ENCODE peak calls at places on chromosomes 12 and 14, in five cellular contexts. One of them, this sample, is unnamed.

GRCh38 chr12:127260531-127260930 is 1006.4 kb upstream of the TMEM132C start:
- DNase-seq in K562: no peak
- DNase-seq in HCT116: no peak
- DNase-seq in stomach: no peak
- DNase-seq in sigmoid colon: no peak
- DNase-seq in this sample: no peak

GRCh38 chr12:54428050-54429013 is 9.3 kb upstream of the ITGA5 start:
- DNase-seq in K562: peak
- DNase-seq in HCT116: no peak
- DNase-seq in stomach: no peak
- DNase-seq in sigmoid colon: peak
- DNase-seq in this sample: no peak

GRCh38 chr12:94150483-94151225 is 2.3 kb downstream of the PLXNC1 start:
- DNase-seq in K562: no peak
- DNase-seq in HCT116: no peak
- DNase-seq in stomach: peak
- DNase-seq in sigmoid colon: no peak
- DNase-seq in this sample: peak

GRCh38 chr12:94863286-94863685 is 140.2 kb downstream of the NDUFA12 start:
- DNase-seq in K562: no peak
- DNase-seq in HCT116: no peak
- DNase-seq in stomach: no peak
- DNase-seq in sigmoid colon: no peak
- DNase-seq in this sample: no peak

GRCh38 chr12:130706311-130706710 is 9.8 kb downstream of the RIMBP2 start:
- DNase-seq in K562: no peak
- DNase-seq in HCT116: no peak
- DNase-seq in stomach: peak
- DNase-seq in sigmoid colon: no peak
- DNase-seq in this sample: no peak

GRCh38 chr14:34770901-34771300 is 56.5 kb upstream of the CFL2 start:
- DNase-seq in K562: no peak
- DNase-seq in HCT116: no peak
- DNase-seq in stomach: no peak
- DNase-seq in sigmoid colon: no peak
- DNase-seq in this sample: no peak

GRCh38 chr12:30769802-30770201 is 15.1 kb upstream of the CAPRIN2 start:
- DNase-seq in K562: no peak
- DNase-seq in HCT116: no peak
- DNase-seq in stomach: no peak
- DNase-seq in sigmoid colon: no peak
- DNase-seq in this sample: no peak

GRCh38 chr12:21891763-21892217 is 49.4 kb downstream of the ABCC9 start:
- DNase-seq in K562: no peak
- DNase-seq in HCT116: no peak
- DNase-seq in stomach: no peak
- DNase-seq in sigmoid colon: peak
- DNase-seq in this sample: no peak

GRCh38 chr14:24366664-24367505 is 1.1 kb upstream of the NFATC4 start:
- DNase-seq in K562: peak
- DNase-seq in HCT116: peak
- DNase-seq in stomach: peak
- DNase-seq in sigmoid colon: peak
- DNase-seq in this sample: peak

GRCh38 chr14:87805315-87805723 is 187.7 kb downstream of the GALC start:
- DNase-seq in K562: peak
- DNase-seq in HCT116: no peak
- DNase-seq in stomach: peak
- DNase-seq in sigmoid colon: no peak
- DNase-seq in this sample: peak

GRCh38 chr12:123271182-123271491 is 519 bp downstream of the CDK2AP1 start:
- DNase-seq in K562: peak
- DNase-seq in HCT116: no peak
- DNase-seq in stomach: peak
- DNase-seq in sigmoid colon: peak
- DNase-seq in this sample: peak
- TF ChIP-seq POLR2A in K562: no peak
- TF ChIP-seq POLR2A in HCT116: no peak
- TF ChIP-seq POLR2A in stomach: no peak
- TF ChIP-seq POLR2A in sigmoid colon: no peak
- TF ChIP-seq POLR2A in this sample: no peak

DNA sequence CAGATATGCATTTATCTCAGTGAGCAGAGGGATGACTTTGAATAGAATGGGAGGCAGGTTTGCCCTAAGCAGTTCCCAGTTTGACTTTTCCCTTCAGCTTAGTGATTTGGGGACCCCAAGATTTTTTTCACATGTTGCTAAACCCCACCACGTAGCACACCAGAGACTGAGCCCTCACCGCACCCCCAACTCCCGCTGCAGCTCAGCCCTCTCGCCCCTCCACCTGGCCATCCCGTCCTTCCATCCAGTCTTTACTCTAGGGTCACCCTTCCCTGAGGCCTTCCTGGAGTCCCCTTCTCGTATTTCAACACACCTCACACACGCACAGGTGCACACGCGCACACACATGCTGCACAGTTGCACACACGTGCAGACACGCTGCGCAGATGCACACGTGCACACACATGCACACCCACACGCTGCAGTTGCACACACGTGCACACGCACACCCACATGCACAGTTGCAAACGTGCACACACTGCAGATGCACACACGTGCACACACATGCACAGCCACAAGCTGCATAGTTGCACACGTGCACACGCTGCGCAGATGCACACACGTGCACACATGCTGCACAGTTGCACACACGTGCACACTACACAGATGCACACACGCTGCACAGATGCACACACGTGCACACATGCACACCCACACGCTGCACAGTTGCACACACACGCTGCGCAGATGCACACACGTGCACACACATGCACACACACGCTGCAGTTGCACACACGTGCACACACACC is 30.0 kb downstream of the HSP90AA1 start:
- DNase-seq in K562: no peak
- DNase-seq in HCT116: no peak
- DNase-seq in stomach: no peak
- DNase-seq in sigmoid colon: no peak
- DNase-seq in this sample: no peak
- TF ChIP-seq POLR2AphosphoS5 in K562: no peak
- TF ChIP-seq POLR2AphosphoS5 in HCT116: no peak
- TF ChIP-seq POLR2AphosphoS5 in stomach: no peak
- TF ChIP-seq POLR2AphosphoS5 in sigmoid colon: no peak
- TF ChIP-seq POLR2AphosphoS5 in this sample: no peak

DNA sequence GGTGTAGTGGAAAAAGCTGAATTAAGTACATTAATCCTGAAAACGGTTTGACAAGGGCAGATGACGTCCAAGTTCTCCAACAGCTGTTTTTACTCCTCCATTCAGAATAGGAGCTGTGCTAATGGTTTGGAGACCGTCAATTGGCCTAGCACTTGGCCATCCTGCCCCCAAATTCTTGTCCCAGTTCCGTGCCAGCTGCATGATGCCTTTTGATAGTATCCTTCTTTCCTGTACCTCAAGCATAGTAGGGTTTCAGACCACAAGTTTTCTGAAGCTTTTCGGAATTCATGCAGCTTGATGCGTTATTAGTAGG is 560 bp upstream of the LIMA1 start:
- DNase-seq in K562: no peak
- DNase-seq in HCT116: no peak
- DNase-seq in stomach: no peak
- DNase-seq in sigmoid colon: no peak
- DNase-seq in this sample: no peak
- TF ChIP-seq POLR2A in K562: no peak
- TF ChIP-seq POLR2A in HCT116: no peak
- TF ChIP-seq POLR2A in stomach: no peak
- TF ChIP-seq POLR2A in sigmoid colon: no peak
- TF ChIP-seq POLR2A in this sample: no peak

DNA sequence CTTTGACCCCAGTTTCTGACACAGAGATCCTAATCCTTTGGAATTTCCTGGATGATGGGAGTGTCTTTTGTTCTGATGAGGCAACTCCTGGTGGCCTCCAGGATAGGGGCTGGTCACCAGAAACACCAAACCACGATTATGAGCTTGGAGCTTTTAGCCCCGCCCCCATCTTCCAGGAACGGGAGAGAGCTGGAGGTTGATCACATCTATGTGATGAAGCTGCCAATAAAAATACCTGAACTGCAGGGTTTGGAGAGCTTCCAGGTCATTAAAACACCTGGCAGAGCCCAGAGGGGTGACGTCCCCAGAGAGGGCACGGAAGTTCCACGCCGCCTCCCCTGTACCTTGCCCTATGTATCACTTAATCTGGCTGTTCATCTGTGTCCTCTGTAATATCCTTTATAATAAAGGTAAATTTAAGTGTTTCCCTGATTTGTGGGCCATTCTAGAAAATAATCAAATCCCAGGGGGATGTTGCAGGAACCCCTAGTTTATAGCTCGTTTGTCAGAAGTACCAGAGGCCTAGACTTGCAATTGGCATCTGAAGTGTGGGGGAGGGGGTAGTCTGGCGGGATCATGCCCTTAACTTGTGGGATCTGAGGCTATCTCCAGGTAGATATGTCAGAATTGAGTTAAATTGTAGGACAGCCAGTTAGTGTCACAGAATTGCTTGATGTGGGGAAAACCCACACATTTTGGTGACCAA is 21.2 kb downstream of the APPL2 start:
- DNase-seq in K562: no peak
- DNase-seq in HCT116: no peak
- DNase-seq in stomach: peak
- DNase-seq in sigmoid colon: no peak
- DNase-seq in this sample: no peak
- TF ChIP-seq POLR2AphosphoS5 in K562: no peak
- TF ChIP-seq POLR2AphosphoS5 in HCT116: no peak
- TF ChIP-seq POLR2AphosphoS5 in stomach: no peak
- TF ChIP-seq POLR2AphosphoS5 in sigmoid colon: no peak
- TF ChIP-seq POLR2AphosphoS5 in this sample: no peak

This sample was measured in GM12892.